ENCODE peak calls at places on chromosomes 13 and 19, in six cellular contexts. One of them, this sample, is unnamed.

GRCh38 chr19:27846944-27847343 is 1366.0 kb downstream of the UQCRFS1 start:
- DNase-seq in activated CD4-positive, alpha-beta T cell treated with anti-CD3 and anti-CD28 coated beads, Interleukin-2, amount 10 ng/mL, durations not matched to agents 7 days and 5 days: no peak
- DNase-seq in H54: no peak
- DNase-seq in fibroblast of mammary gland: no peak
- DNase-seq in body of pancreas: no peak
- DNase-seq in amniotic stem cell: no peak
- DNase-seq in this sample: no peak

GRCh38 chr13:68428292-68428691 is 1198.2 kb upstream of the PCDH9 start:
- DNase-seq in activated CD4-positive, alpha-beta T cell treated with anti-CD3 and anti-CD28 coated beads, Interleukin-2, amount 10 ng/mL, durations not matched to agents 7 days and 5 days: no peak
- DNase-seq in H54: peak; percentile 1
- DNase-seq in fibroblast of mammary gland: no peak
- DNase-seq in body of pancreas: no peak
- DNase-seq in amniotic stem cell: no peak
- DNase-seq in this sample: no peak

GRCh38 chr19:623974-624373 is 9.4 kb downstream of the POLRMT start:
- DNase-seq in activated CD4-positive, alpha-beta T cell treated with anti-CD3 and anti-CD28 coated beads, Interleukin-2, amount 10 ng/mL, durations not matched to agents 7 days and 5 days: no peak
- DNase-seq in H54: peak; percentile 98
- DNase-seq in fibroblast of mammary gland: peak; percentile 86
- DNase-seq in body of pancreas: no peak
- DNase-seq in amniotic stem cell: peak; percentile 78
- DNase-seq in this sample: no peak

GRCh38 chr19:29704562-29705558 is 10.2 kb downstream of the C19orf12 start:
- DNase-seq in activated CD4-positive, alpha-beta T cell treated with anti-CD3 and anti-CD28 coated beads, Interleukin-2, amount 10 ng/mL, durations not matched to agents 7 days and 5 days: no peak
- DNase-seq in H54: no peak
- DNase-seq in fibroblast of mammary gland: no peak
- DNase-seq in body of pancreas: no peak
- DNase-seq in amniotic stem cell: no peak
- DNase-seq in this sample: no peak

GRCh38 chr13:109744512-109745051 is 41.8 kb downstream of the IRS2 start:
- DNase-seq in activated CD4-positive, alpha-beta T cell treated with anti-CD3 and anti-CD28 coated beads, Interleukin-2, amount 10 ng/mL, durations not matched to agents 7 days and 5 days: no peak
- DNase-seq in H54: no peak
- DNase-seq in fibroblast of mammary gland: peak; percentile 82
- DNase-seq in body of pancreas: peak; percentile 33
- DNase-seq in amniotic stem cell: no peak
- DNase-seq in this sample: peak; percentile 69

GRCh38 chr13:101869553-101869952 is 417.1 kb downstream of the ITGBL1 start:
- DNase-seq in activated CD4-positive, alpha-beta T cell treated with anti-CD3 and anti-CD28 coated beads, Interleukin-2, amount 10 ng/mL, durations not matched to agents 7 days and 5 days: no peak
- DNase-seq in H54: no peak
- DNase-seq in fibroblast of mammary gland: peak; percentile 6
- DNase-seq in body of pancreas: no peak
- DNase-seq in amniotic stem cell: no peak
- DNase-seq in this sample: no peak

GRCh38 chr19:38285567-38285966 is 18.5 kb upstream of the C19orf33 start:
- DNase-seq in activated CD4-positive, alpha-beta T cell treated with anti-CD3 and anti-CD28 coated beads, Interleukin-2, amount 10 ng/mL, durations not matched to agents 7 days and 5 days: no peak
- DNase-seq in H54: no peak
- DNase-seq in fibroblast of mammary gland: peak; percentile 72
- DNase-seq in body of pancreas: no peak
- DNase-seq in amniotic stem cell: no peak
- DNase-seq in this sample: no peak

GRCh38 chr19:29294343-29294811 is 81.4 kb upstream of the UQCRFS1 start:
- DNase-seq in activated CD4-positive, alpha-beta T cell treated with anti-CD3 and anti-CD28 coated beads, Interleukin-2, amount 10 ng/mL, durations not matched to agents 7 days and 5 days: no peak
- DNase-seq in H54: no peak
- DNase-seq in fibroblast of mammary gland: no peak
- DNase-seq in body of pancreas: no peak
- DNase-seq in amniotic stem cell: no peak
- DNase-seq in this sample: no peak

GRCh38 chr13:30020726-30021312 is 170.4 kb upstream of the UBL3 start:
- DNase-seq in activated CD4-positive, alpha-beta T cell treated with anti-CD3 and anti-CD28 coated beads, Interleukin-2, amount 10 ng/mL, durations not matched to agents 7 days and 5 days: no peak
- DNase-seq in H54: peak; percentile 16
- DNase-seq in fibroblast of mammary gland: peak; percentile 54
- DNase-seq in body of pancreas: no peak
- DNase-seq in amniotic stem cell: peak; percentile 10
- DNase-seq in this sample: no peak

GRCh38 chr19:2543463-2544442 is 67.8 kb downstream of the GADD45B start:
- DNase-seq in activated CD4-positive, alpha-beta T cell treated with anti-CD3 and anti-CD28 coated beads, Interleukin-2, amount 10 ng/mL, durations not matched to agents 7 days and 5 days: peak; percentile 59
- DNase-seq in H54: peak; percentile 97
- DNase-seq in fibroblast of mammary gland: peak; percentile 98
- DNase-seq in body of pancreas: peak; percentile 96
- DNase-seq in amniotic stem cell: peak; percentile 99
- DNase-seq in this sample: peak; percentile 91

GRCh38 chr13:72886272-72887062 is 104.5 kb downstream of the PIBF1 start:
- DNase-seq in activated CD4-positive, alpha-beta T cell treated with anti-CD3 and anti-CD28 coated beads, Interleukin-2, amount 10 ng/mL, durations not matched to agents 7 days and 5 days: no peak
- DNase-seq in H54: no peak
- DNase-seq in fibroblast of mammary gland: peak; percentile 40
- DNase-seq in body of pancreas: no peak
- DNase-seq in amniotic stem cell: no peak
- DNase-seq in this sample: no peak

GRCh38 chr19:10194500-10195198 is at the start of gene DNMT1:
- DNase-seq in activated CD4-positive, alpha-beta T cell treated with anti-CD3 and anti-CD28 coated beads, Interleukin-2, amount 10 ng/mL, durations not matched to agents 7 days and 5 days: peak; percentile 98
- DNase-seq in H54: peak; percentile 98
- DNase-seq in fibroblast of mammary gland: peak; percentile 96
- DNase-seq in body of pancreas: peak; percentile 90
- DNase-seq in amniotic stem cell: peak; percentile 69
- DNase-seq in this sample: peak; percentile 91

GRCh38 chr19:30792561-30793505 is 420.6 kb downstream of the ZNF536 start:
- DNase-seq in activated CD4-positive, alpha-beta T cell treated with anti-CD3 and anti-CD28 coated beads, Interleukin-2, amount 10 ng/mL, durations not matched to agents 7 days and 5 days: no peak
- DNase-seq in H54: no peak
- DNase-seq in fibroblast of mammary gland: no peak
- DNase-seq in body of pancreas: no peak
- DNase-seq in amniotic stem cell: no peak
- DNase-seq in this sample: no peak

GRCh38 chr19:15463865-15464371 is 426 bp downstream of the RASAL3 start:
- DNase-seq in activated CD4-positive, alpha-beta T cell treated with anti-CD3 and anti-CD28 coated beads, Interleukin-2, amount 10 ng/mL, durations not matched to agents 7 days and 5 days: peak; percentile 88
- DNase-seq in H54: no peak
- DNase-seq in fibroblast of mammary gland: no peak
- DNase-seq in body of pancreas: no peak
- DNase-seq in amniotic stem cell: no peak
- DNase-seq in this sample: no peak

GRCh38 chr19:28920269-28921066 is 292.5 kb downstream of the UQCRFS1 start:
- DNase-seq in activated CD4-positive, alpha-beta T cell treated with anti-CD3 and anti-CD28 coated beads, Interleukin-2, amount 10 ng/mL, durations not matched to agents 7 days and 5 days: no peak
- DNase-seq in H54: no peak
- DNase-seq in fibroblast of mammary gland: no peak
- DNase-seq in body of pancreas: no peak
- DNase-seq in amniotic stem cell: no peak
- DNase-seq in this sample: no peak

GRCh38 chr19:35911790-35912189 is 3.7 kb upstream of the TYROBP start:
- DNase-seq in activated CD4-positive, alpha-beta T cell treated with anti-CD3 and anti-CD28 coated beads, Interleukin-2, amount 10 ng/mL, durations not matched to agents 7 days and 5 days: no peak
- DNase-seq in H54: no peak
- DNase-seq in fibroblast of mammary gland: no peak
- DNase-seq in body of pancreas: peak; percentile 86
- DNase-seq in amniotic stem cell: no peak
- DNase-seq in this sample: no peak

GRCh38 chr13:37173214-37173613 is 67.8 kb upstream of the CSNK1A1L start:
- DNase-seq in activated CD4-positive, alpha-beta T cell treated with anti-CD3 and anti-CD28 coated beads, Interleukin-2, amount 10 ng/mL, durations not matched to agents 7 days and 5 days: no peak
- DNase-seq in H54: no peak
- DNase-seq in fibroblast of mammary gland: peak; percentile 88
- DNase-seq in body of pancreas: no peak
- DNase-seq in amniotic stem cell: peak; percentile 58
- DNase-seq in this sample: no peak

GRCh38 chr13:21176982-21177284 is 475 bp downstream of the MRPL57 start:
- DNase-seq in activated CD4-positive, alpha-beta T cell treated with anti-CD3 and anti-CD28 coated beads, Interleukin-2, amount 10 ng/mL, durations not matched to agents 7 days and 5 days: no peak
- DNase-seq in H54: no peak
- DNase-seq in fibroblast of mammary gland: no peak
- DNase-seq in body of pancreas: no peak
- DNase-seq in amniotic stem cell: no peak
- DNase-seq in this sample: no peak

GRCh38 chr19:56115490-56115889 is 5.6 kb downstream of the ZNF787 start:
- DNase-seq in activated CD4-positive, alpha-beta T cell treated with anti-CD3 and anti-CD28 coated beads, Interleukin-2, amount 10 ng/mL, durations not matched to agents 7 days and 5 days: no peak
- DNase-seq in H54: no peak
- DNase-seq in fibroblast of mammary gland: no peak
- DNase-seq in body of pancreas: no peak
- DNase-seq in amniotic stem cell: no peak
- DNase-seq in this sample: no peak

GRCh38 chr19:33796164-33797100 is at the start of gene KCTD15:
- DNase-seq in activated CD4-positive, alpha-beta T cell treated with anti-CD3 and anti-CD28 coated beads, Interleukin-2, amount 10 ng/mL, durations not matched to agents 7 days and 5 days: no peak
- DNase-seq in H54: no peak
- DNase-seq in fibroblast of mammary gland: no peak
- DNase-seq in body of pancreas: peak; percentile 60
- DNase-seq in amniotic stem cell: no peak
- DNase-seq in this sample: no peak

GRCh38 chr19:29672933-29673336 is 7.7 kb downstream of the PLEKHF1 start:
- DNase-seq in activated CD4-positive, alpha-beta T cell treated with anti-CD3 and anti-CD28 coated beads, Interleukin-2, amount 10 ng/mL, durations not matched to agents 7 days and 5 days: peak; percentile 88
- DNase-seq in H54: no peak
- DNase-seq in fibroblast of mammary gland: no peak
- DNase-seq in body of pancreas: no peak
- DNase-seq in amniotic stem cell: no peak
- DNase-seq in this sample: no peak

GRCh38 chr13:30617315-30618185 is at the start of gene USPL1:
- DNase-seq in activated CD4-positive, alpha-beta T cell treated with anti-CD3 and anti-CD28 coated beads, Interleukin-2, amount 10 ng/mL, durations not matched to agents 7 days and 5 days: peak; percentile 98
- DNase-seq in H54: peak; percentile 61
- DNase-seq in fibroblast of mammary gland: peak; percentile 99
- DNase-seq in body of pancreas: peak; percentile 99
- DNase-seq in amniotic stem cell: peak; percentile 97
- DNase-seq in this sample: peak; percentile 97

GRCh38 chr13:103898481-103898880 is 832.3 kb upstream of the SLC10A2 start:
- DNase-seq in activated CD4-positive, alpha-beta T cell treated with anti-CD3 and anti-CD28 coated beads, Interleukin-2, amount 10 ng/mL, durations not matched to agents 7 days and 5 days: no peak
- DNase-seq in H54: no peak
- DNase-seq in fibroblast of mammary gland: no peak
- DNase-seq in body of pancreas: no peak
- DNase-seq in amniotic stem cell: no peak
- DNase-seq in this sample: no peak

GRCh38 chr19:33520048-33520643 is 1.4 kb downstream of the PEPD start:
- DNase-seq in activated CD4-positive, alpha-beta T cell treated with anti-CD3 and anti-CD28 coated beads, Interleukin-2, amount 10 ng/mL, durations not matched to agents 7 days and 5 days: no peak
- DNase-seq in H54: no peak
- DNase-seq in fibroblast of mammary gland: no peak
- DNase-seq in body of pancreas: no peak
- DNase-seq in amniotic stem cell: no peak
- DNase-seq in this sample: no peak

GRCh38 chr13:44703371-44703770 is 127.2 kb upstream of the TSC22D1 start:
- DNase-seq in activated CD4-positive, alpha-beta T cell treated with anti-CD3 and anti-CD28 coated beads, Interleukin-2, amount 10 ng/mL, durations not matched to agents 7 days and 5 days: no peak
- DNase-seq in H54: no peak
- DNase-seq in fibroblast of mammary gland: peak; percentile 85
- DNase-seq in body of pancreas: no peak
- DNase-seq in amniotic stem cell: peak; percentile 0
- DNase-seq in this sample: no peak

GRCh38 chr13:110506859-110507566 is 54.5 kb downstream of the RAB20 start:
- DNase-seq in activated CD4-positive, alpha-beta T cell treated with anti-CD3 and anti-CD28 coated beads, Interleukin-2, amount 10 ng/mL, durations not matched to agents 7 days and 5 days: no peak
- DNase-seq in H54: no peak
- DNase-seq in fibroblast of mammary gland: no peak
- DNase-seq in body of pancreas: peak; percentile 94
- DNase-seq in amniotic stem cell: no peak
- DNase-seq in this sample: peak; percentile 62

This sample was measured in prostate gland.